ENCODE peak calls at places on chromosomes 16 and 17, in nine cellular contexts. Q, S, B, Z, U, T, R, I and P are unnamed samples.

GRCh38 chr16:15644306-15644961 is 1.5 kb upstream of the MARF1 start:
- DNase-seq in Q (no peak), I (peak), S (peak), B (peak), Z (no peak), R (peak), T (no peak), U (peak), P (peak)

GRCh38 chr16:12658506-12658905 is 145.2 kb downstream of the CPPED1 start:
- DNase-seq in Z (no peak), B (no peak), R (no peak), Q (no peak), S (no peak), U (no peak), T (no peak), I (no peak), P (no peak)

GRCh38 chr16:88688013-88688778 is 1.9 kb upstream of the SNAI3 start:
- DNase-seq in R (no peak), B (peak), U (peak), Q (no peak), I (no peak), T (no peak), Z (no peak), S (no peak), P (no peak)

GRCh38 chr17:40516581-40517285 is 15.3 kb upstream of the TNS4 start:
- DNase-seq in I (peak), S (peak), T (no peak), U (peak), Z (no peak), R (no peak), B (no peak), Q (peak), P (peak)

GRCh38 chr17:64008830-64009229 is 10.7 kb downstream of the PRR29 start:
- DNase-seq in R (no peak), I (no peak), U (no peak), Z (no peak), S (no peak), T (no peak), B (no peak), Q (no peak), P (no peak)

GRCh38 chr17:81717049-81717765 is 5.1 kb downstream of the SLC25A10 start:
- DNase-seq in R (no peak), I (no peak), B (no peak), Z (no peak), T (no peak), S (no peak), Q (peak), U (no peak), P (no peak)

GRCh38 chr17:57406131-57406980 is 150.0 kb downstream of the MSI2 start:
- DNase-seq in Q (no peak), Z (peak), I (peak), T (no peak), R (no peak), B (no peak), U (no peak), S (no peak), P (peak)

GRCh38 chr16:81562174-81562849 is 117.7 kb downstream of the CMIP start:
- DNase-seq in S (no peak), T (no peak), I (no peak), B (no peak), Q (no peak), R (no peak), Z (no peak), U (no peak), P (no peak)

GRCh38 chr16:30124985-30125379 is 2.0 kb upstream of the MAPK3 start:
- DNase-seq in T (no peak), S (no peak), U (no peak), Q (no peak), R (no peak), Z (no peak), I (no peak), B (no peak), P (no peak)

GRCh38 chr17:1455291-1455747 is 713 bp downstream of the CRK start:
- DNase-seq in Z (no peak), S (peak), Q (peak), R (peak), I (peak), T (peak), U (peak), B (peak), P (peak)

GRCh38 chr16:54929090-54930033 is 1.3 kb upstream of the IRX5 start:
- DNase-seq in U (peak), R (peak), S (peak), Q (peak), I (peak), Z (peak), B (peak), T (peak), P (peak)
- TF ChIP-seq CTCF in U (no peak), R (no peak), S (no peak), Q (no peak), I (peak), Z (no peak), B (peak), T (peak), P (peak)

GRCh38 chr17:55588446-55588845 is 77.2 kb upstream of the SMIM36 start:
- DNase-seq in Q (no peak), R (peak), I (peak), T (no peak), U (peak), S (no peak), Z (no peak), B (no peak), P (no peak)

GRCh38 chr17:55584861-55585260 is 73.6 kb upstream of the SMIM36 start:
- DNase-seq in Q (no peak), Z (no peak), I (no peak), B (no peak), R (no peak), S (no peak), T (no peak), U (no peak), P (no peak)

GRCh38 chr17:55587608-55588139 is 76.4 kb upstream of the SMIM36 start:
- DNase-seq in S (no peak), U (no peak), Q (peak), T (no peak), R (peak), I (peak), B (peak), Z (no peak), P (peak)

GRCh38 chr17:55585629-55586028 is 74.4 kb upstream of the SMIM36 start:
- DNase-seq in U (peak), B (no peak), R (no peak), T (no peak), S (no peak), Z (no peak), I (no peak), Q (no peak), P (no peak)

DNA sequence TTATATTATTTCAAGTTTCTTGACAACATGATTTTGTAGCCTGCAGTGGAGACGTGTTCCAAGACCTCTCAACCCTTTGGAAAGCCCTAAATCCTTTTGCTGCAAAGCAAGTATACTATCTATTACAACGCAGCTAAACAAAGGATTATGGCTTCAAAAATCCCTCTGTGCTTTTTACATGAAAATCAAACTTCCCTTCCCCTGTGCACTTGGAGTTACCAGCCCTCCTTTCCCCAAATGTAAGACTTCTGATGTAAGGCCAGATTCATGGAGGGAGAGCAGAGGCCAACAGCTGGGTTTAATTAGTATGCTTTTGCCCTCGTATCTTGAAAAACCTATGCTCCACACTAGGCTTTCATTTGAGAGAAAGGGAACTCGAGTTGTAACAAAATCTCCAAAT is 77.6 kb upstream of the SMIM36 start:
- DNase-seq in B (no peak), Q (no peak), I (peak), R (no peak), Z (no peak), U (no peak), T (no peak), S (no peak), P (peak)
- H3K4me3 ChIP-seq in B (no peak), Q (no peak), I (no peak), R (no peak), Z (no peak), U (no peak), T (no peak), S (no peak), P (no peak)

GRCh38 chr17:2783310-2784030 is 12.8 kb upstream of the RAP1GAP2 start:
- DNase-seq in U (no peak), S (no peak), I (no peak), R (no peak), Z (no peak), B (no peak), T (no peak), Q (no peak), P (no peak)

GRCh38 chr17:2782030-2782429 is 14.2 kb upstream of the RAP1GAP2 start:
- DNase-seq in R (peak), Q (no peak), I (no peak), B (no peak), S (no peak), U (peak), T (no peak), Z (no peak), P (peak)

GRCh38 chr17:2780256-2780655 is 16.0 kb upstream of the RAP1GAP2 start:
- DNase-seq in T (no peak), S (no peak), R (no peak), U (no peak), I (no peak), Q (no peak), B (no peak), Z (no peak), P (no peak)

GRCh38 chr17:2779545-2779944 is 16.7 kb upstream of the RAP1GAP2 start:
- DNase-seq in I (no peak), R (no peak), T (no peak), Z (no peak), Q (no peak), S (no peak), B (no peak), U (no peak), P (no peak)

GRCh38 chr17:2780931-2781454 is 15.2 kb upstream of the RAP1GAP2 start:
- DNase-seq in B (no peak), R (no peak), T (no peak), U (no peak), S (no peak), Q (no peak), Z (no peak), I (no peak), P (no peak)
- TF ChIP-seq CTCF in B (no peak), R (no peak), T (no peak), U (no peak), S (no peak), Q (no peak), Z (no peak), I (no peak), P (no peak)

GRCh38 chr17:77667478-77667877 is 291.0 kb upstream of the TNRC6C start:
- DNase-seq in R (no peak), S (no peak), T (no peak), I (no peak), Q (no peak), U (no peak), B (no peak), Z (no peak), P (no peak)
- H3K4me3 ChIP-seq in R (no peak), S (peak), T (no peak), I (no peak), Q (no peak), U (no peak), B (no peak), Z (no peak), P (no peak)